ENCODE peak calls at places on chromosomes 1 and 21, in six cellular contexts. One of them, this sample, is unnamed.

GRCh38 chr1:208985231-208985630 is 598.3 kb upstream of the CAMK1G start:
- DNase-seq in stimulated activated CD4-positive, alpha-beta T cell treated with anti-CD3 and anti-CD28 coated beads, TNF-alpha, amount 100 ng/mL, for 48 hours: no peak
- DNase-seq in lower lobe of right lung: no peak
- DNase-seq in hepatic stellate cell: no peak
- DNase-seq in HTR-8/SVneo: no peak
- DNase-seq in H54: no peak
- DNase-seq in this sample: no peak

GRCh38 chr1:201022824-201023516 is 544 bp downstream of the KIF21B start:
- DNase-seq in HTR-8/SVneo: no peak
- DNase-seq in lower lobe of right lung: peak
- DNase-seq in stimulated activated CD4-positive, alpha-beta T cell treated with anti-CD3 and anti-CD28 coated beads, TNF-alpha, amount 100 ng/mL, for 48 hours: no peak
- DNase-seq in hepatic stellate cell: no peak
- DNase-seq in H54: no peak
- DNase-seq in this sample: no peak

GRCh38 chr1:199054706-199055105 is 415.9 kb downstream of the PTPRC start:
- DNase-seq in H54: no peak
- DNase-seq in hepatic stellate cell: no peak
- DNase-seq in stimulated activated CD4-positive, alpha-beta T cell treated with anti-CD3 and anti-CD28 coated beads, TNF-alpha, amount 100 ng/mL, for 48 hours: no peak
- DNase-seq in HTR-8/SVneo: no peak
- DNase-seq in lower lobe of right lung: no peak
- DNase-seq in this sample: no peak

GRCh38 chr21:42120056-42120903 is 49.2 kb downstream of the UMODL1 start:
- DNase-seq in H54: no peak
- DNase-seq in lower lobe of right lung: no peak
- DNase-seq in HTR-8/SVneo: no peak
- DNase-seq in hepatic stellate cell: no peak
- DNase-seq in stimulated activated CD4-positive, alpha-beta T cell treated with anti-CD3 and anti-CD28 coated beads, TNF-alpha, amount 100 ng/mL, for 48 hours: no peak
- DNase-seq in this sample: no peak

GRCh38 chr1:93615201-93616150 is 66.2 kb downstream of the BCAR3 start:
- DNase-seq in H54: no peak
- DNase-seq in lower lobe of right lung: no peak
- DNase-seq in HTR-8/SVneo: peak
- DNase-seq in stimulated activated CD4-positive, alpha-beta T cell treated with anti-CD3 and anti-CD28 coated beads, TNF-alpha, amount 100 ng/mL, for 48 hours: peak
- DNase-seq in hepatic stellate cell: peak
- DNase-seq in this sample: no peak

GRCh38 chr1:194026422-194026821 is 840.0 kb upstream of the B3GALT2 start:
- DNase-seq in hepatic stellate cell: no peak
- DNase-seq in HTR-8/SVneo: no peak
- DNase-seq in H54: no peak
- DNase-seq in stimulated activated CD4-positive, alpha-beta T cell treated with anti-CD3 and anti-CD28 coated beads, TNF-alpha, amount 100 ng/mL, for 48 hours: no peak
- DNase-seq in lower lobe of right lung: no peak
- DNase-seq in this sample: no peak

GRCh38 chr1:6854166-6854565 is 68.9 kb downstream of the CAMTA1 start:
- DNase-seq in HTR-8/SVneo: no peak
- DNase-seq in H54: no peak
- DNase-seq in lower lobe of right lung: no peak
- DNase-seq in stimulated activated CD4-positive, alpha-beta T cell treated with anti-CD3 and anti-CD28 coated beads, TNF-alpha, amount 100 ng/mL, for 48 hours: no peak
- DNase-seq in hepatic stellate cell: no peak
- DNase-seq in this sample: no peak

GRCh38 chr1:45328680-45329079 is 2.0 kb downstream of the HPDL start:
- DNase-seq in stimulated activated CD4-positive, alpha-beta T cell treated with anti-CD3 and anti-CD28 coated beads, TNF-alpha, amount 100 ng/mL, for 48 hours: no peak
- DNase-seq in hepatic stellate cell: no peak
- DNase-seq in lower lobe of right lung: no peak
- DNase-seq in H54: no peak
- DNase-seq in HTR-8/SVneo: no peak
- DNase-seq in this sample: no peak

GRCh38 chr1:27626031-27626935 is 8.7 kb downstream of the FGR start:
- DNase-seq in HTR-8/SVneo: no peak
- DNase-seq in stimulated activated CD4-positive, alpha-beta T cell treated with anti-CD3 and anti-CD28 coated beads, TNF-alpha, amount 100 ng/mL, for 48 hours: no peak
- DNase-seq in hepatic stellate cell: no peak
- DNase-seq in H54: no peak
- DNase-seq in lower lobe of right lung: peak
- DNase-seq in this sample: no peak

GRCh38 chr1:30088594-30089556 is 634.5 kb downstream of the MATN1 start:
- DNase-seq in HTR-8/SVneo: no peak
- DNase-seq in lower lobe of right lung: peak
- DNase-seq in H54: no peak
- DNase-seq in stimulated activated CD4-positive, alpha-beta T cell treated with anti-CD3 and anti-CD28 coated beads, TNF-alpha, amount 100 ng/mL, for 48 hours: no peak
- DNase-seq in hepatic stellate cell: no peak
- DNase-seq in this sample: no peak

GRCh38 chr1:225811622-225812487 is 1.9 kb downstream of the EPHX1 start:
- DNase-seq in HTR-8/SVneo: no peak
- DNase-seq in stimulated activated CD4-positive, alpha-beta T cell treated with anti-CD3 and anti-CD28 coated beads, TNF-alpha, amount 100 ng/mL, for 48 hours: no peak
- DNase-seq in hepatic stellate cell: no peak
- DNase-seq in H54: no peak
- DNase-seq in lower lobe of right lung: no peak
- DNase-seq in this sample: no peak

GRCh38 chr1:210792703-210793102 is 341.2 kb downstream of the KCNH1 start:
- DNase-seq in hepatic stellate cell: peak
- DNase-seq in stimulated activated CD4-positive, alpha-beta T cell treated with anti-CD3 and anti-CD28 coated beads, TNF-alpha, amount 100 ng/mL, for 48 hours: no peak
- DNase-seq in H54: peak
- DNase-seq in HTR-8/SVneo: peak
- DNase-seq in lower lobe of right lung: no peak
- DNase-seq in this sample: no peak

GRCh38 chr1:235336903-235337302 is 8.5 kb downstream of the GGPS1 start:
- DNase-seq in HTR-8/SVneo: no peak
- DNase-seq in H54: no peak
- DNase-seq in hepatic stellate cell: no peak
- DNase-seq in lower lobe of right lung: no peak
- DNase-seq in stimulated activated CD4-positive, alpha-beta T cell treated with anti-CD3 and anti-CD28 coated beads, TNF-alpha, amount 100 ng/mL, for 48 hours: no peak
- DNase-seq in this sample: no peak

GRCh38 chr1:9153152-9153551 is 24.2 kb upstream of the GPR157 start:
- DNase-seq in H54: no peak
- DNase-seq in HTR-8/SVneo: no peak
- DNase-seq in lower lobe of right lung: no peak
- DNase-seq in hepatic stellate cell: no peak
- DNase-seq in stimulated activated CD4-positive, alpha-beta T cell treated with anti-CD3 and anti-CD28 coated beads, TNF-alpha, amount 100 ng/mL, for 48 hours: no peak
- DNase-seq in this sample: no peak

GRCh38 chr1:15090373-15090772 is 63.2 kb upstream of the TMEM51 start:
- DNase-seq in H54: no peak
- DNase-seq in hepatic stellate cell: no peak
- DNase-seq in lower lobe of right lung: peak
- DNase-seq in stimulated activated CD4-positive, alpha-beta T cell treated with anti-CD3 and anti-CD28 coated beads, TNF-alpha, amount 100 ng/mL, for 48 hours: no peak
- DNase-seq in HTR-8/SVneo: peak
- DNase-seq in this sample: no peak

GRCh38 chr1:192477630-192478029 is 97.9 kb upstream of the RGS1 start:
- DNase-seq in stimulated activated CD4-positive, alpha-beta T cell treated with anti-CD3 and anti-CD28 coated beads, TNF-alpha, amount 100 ng/mL, for 48 hours: no peak
- DNase-seq in HTR-8/SVneo: peak
- DNase-seq in H54: no peak
- DNase-seq in lower lobe of right lung: no peak
- DNase-seq in hepatic stellate cell: peak
- DNase-seq in this sample: no peak

GRCh38 chr1:202289009-202289408 is 52.7 kb downstream of the UBE2T start:
- DNase-seq in stimulated activated CD4-positive, alpha-beta T cell treated with anti-CD3 and anti-CD28 coated beads, TNF-alpha, amount 100 ng/mL, for 48 hours: no peak
- DNase-seq in hepatic stellate cell: no peak
- DNase-seq in HTR-8/SVneo: no peak
- DNase-seq in H54: no peak
- DNase-seq in lower lobe of right lung: no peak
- DNase-seq in this sample: no peak

GRCh38 chr1:119075614-119076013 is 64.8 kb downstream of the WARS2 start:
- DNase-seq in H54: peak
- DNase-seq in hepatic stellate cell: peak
- DNase-seq in stimulated activated CD4-positive, alpha-beta T cell treated with anti-CD3 and anti-CD28 coated beads, TNF-alpha, amount 100 ng/mL, for 48 hours: no peak
- DNase-seq in HTR-8/SVneo: no peak
- DNase-seq in lower lobe of right lung: no peak
- DNase-seq in this sample: no peak

GRCh38 chr1:26697441-26697977 is 1.7 kb downstream of the ARID1A start:
- DNase-seq in hepatic stellate cell: no peak
- DNase-seq in H54: no peak
- DNase-seq in lower lobe of right lung: no peak
- DNase-seq in stimulated activated CD4-positive, alpha-beta T cell treated with anti-CD3 and anti-CD28 coated beads, TNF-alpha, amount 100 ng/mL, for 48 hours: no peak
- DNase-seq in HTR-8/SVneo: no peak
- DNase-seq in this sample: no peak

GRCh38 chr21:17387030-17387617 is 125.7 kb upstream of the CXADR start:
- DNase-seq in lower lobe of right lung: no peak
- DNase-seq in hepatic stellate cell: peak
- DNase-seq in H54: peak
- DNase-seq in stimulated activated CD4-positive, alpha-beta T cell treated with anti-CD3 and anti-CD28 coated beads, TNF-alpha, amount 100 ng/mL, for 48 hours: peak
- DNase-seq in HTR-8/SVneo: peak
- DNase-seq in this sample: no peak

GRCh38 chr1:235441159-235441685 is 63.0 kb downstream of the B3GALNT2 start:
- DNase-seq in HTR-8/SVneo: no peak
- DNase-seq in H54: no peak
- DNase-seq in stimulated activated CD4-positive, alpha-beta T cell treated with anti-CD3 and anti-CD28 coated beads, TNF-alpha, amount 100 ng/mL, for 48 hours: no peak
- DNase-seq in lower lobe of right lung: no peak
- DNase-seq in hepatic stellate cell: no peak
- DNase-seq in this sample: no peak

GRCh38 chr21:31283025-31283424 is 61.0 kb downstream of the TIAM1 start:
- DNase-seq in stimulated activated CD4-positive, alpha-beta T cell treated with anti-CD3 and anti-CD28 coated beads, TNF-alpha, amount 100 ng/mL, for 48 hours: no peak
- DNase-seq in hepatic stellate cell: no peak
- DNase-seq in H54: no peak
- DNase-seq in lower lobe of right lung: no peak
- DNase-seq in HTR-8/SVneo: no peak
- DNase-seq in this sample: no peak

GRCh38 chr1:6510493-6510892 is 19.0 kb upstream of the PLEKHG5 start:
- DNase-seq in H54: no peak
- DNase-seq in hepatic stellate cell: no peak
- DNase-seq in stimulated activated CD4-positive, alpha-beta T cell treated with anti-CD3 and anti-CD28 coated beads, TNF-alpha, amount 100 ng/mL, for 48 hours: no peak
- DNase-seq in HTR-8/SVneo: no peak
- DNase-seq in lower lobe of right lung: no peak
- DNase-seq in this sample: no peak

GRCh38 chr1:119101563-119101962 is 38.9 kb downstream of the WARS2 start:
- DNase-seq in H54: no peak
- DNase-seq in lower lobe of right lung: no peak
- DNase-seq in HTR-8/SVneo: no peak
- DNase-seq in stimulated activated CD4-positive, alpha-beta T cell treated with anti-CD3 and anti-CD28 coated beads, TNF-alpha, amount 100 ng/mL, for 48 hours: no peak
- DNase-seq in hepatic stellate cell: no peak
- DNase-seq in this sample: no peak